ENCODE peak calls at places on chromosomes 16 and 17, in five cellular contexts. One of them, this sample, is unnamed.

GRCh38 chr16:87733190-87733589 is 32.6 kb downstream of the KLHDC4 start:
- DNase-seq in cardiac fibroblast: no peak
- DNase-seq in choroid plexus epithelial cell: no peak
- DNase-seq in ACHN: no peak
- DNase-seq in HCT116: no peak
- DNase-seq in this sample: no peak

GRCh38 chr16:84648595-84649510 is 542 bp downstream of the KLHL36 start:
- DNase-seq in cardiac fibroblast: no peak
- DNase-seq in choroid plexus epithelial cell: peak
- DNase-seq in ACHN: peak
- DNase-seq in HCT116: no peak
- DNase-seq in this sample: peak

GRCh38 chr17:28748852-28749515 is 5.2 kb downstream of the TRAF4 start:
- DNase-seq in cardiac fibroblast: no peak
- DNase-seq in choroid plexus epithelial cell: peak
- DNase-seq in ACHN: no peak
- DNase-seq in HCT116: no peak
- DNase-seq in this sample: no peak

GRCh38 chr16:67447508-67448076 is 16.7 kb downstream of the HSD11B2 start:
- DNase-seq in cardiac fibroblast: peak
- DNase-seq in choroid plexus epithelial cell: peak
- DNase-seq in ACHN: peak
- DNase-seq in HCT116: peak
- DNase-seq in this sample: peak

GRCh38 chr17:81510798-81511549 is 1.6 kb downstream of the ACTG1 start:
- DNase-seq in cardiac fibroblast: no peak
- DNase-seq in choroid plexus epithelial cell: peak
- DNase-seq in ACHN: peak
- DNase-seq in HCT116: no peak
- DNase-seq in this sample: no peak

GRCh38 chr16:66952430-66953139 is 8.5 kb upstream of the CES3 start:
- DNase-seq in cardiac fibroblast: no peak
- DNase-seq in choroid plexus epithelial cell: no peak
- DNase-seq in ACHN: no peak
- DNase-seq in HCT116: no peak
- DNase-seq in this sample: no peak

GRCh38 chr17:59666235-59666634 is 41.0 kb downstream of the PTRH2 start:
- DNase-seq in cardiac fibroblast: peak
- DNase-seq in choroid plexus epithelial cell: peak
- DNase-seq in ACHN: no peak
- DNase-seq in HCT116: no peak
- DNase-seq in this sample: no peak

GRCh38 chr16:66692341-66692740 is 4.2 kb downstream of the CMTM4 start:
- DNase-seq in cardiac fibroblast: no peak
- DNase-seq in choroid plexus epithelial cell: no peak
- DNase-seq in ACHN: no peak
- DNase-seq in HCT116: no peak
- DNase-seq in this sample: no peak

GRCh38 chr17:14748036-14748715 is 447.3 kb downstream of the HS3ST3B1 start:
- DNase-seq in cardiac fibroblast: peak
- DNase-seq in choroid plexus epithelial cell: no peak
- DNase-seq in ACHN: no peak
- DNase-seq in HCT116: no peak
- DNase-seq in this sample: no peak

GRCh38 chr16:57530531-57531252 is 5.7 kb downstream of the CCDC102A start:
- DNase-seq in cardiac fibroblast: no peak
- DNase-seq in choroid plexus epithelial cell: no peak
- DNase-seq in ACHN: peak
- DNase-seq in HCT116: no peak
- DNase-seq in this sample: no peak